ENCODE peak calls at places on chromosome 17, in six cellular contexts. F, L, Y, G, C and Q are unnamed samples.
A peak's percentile ranks its signal among the peaks of the same experiment; 100 is the strongest.

GRCh38 chr17:11610999-11611566 is 12.8 kb downstream of the DNAH9 start:
- DNase-seq in C (peak; percentile 82), G (no peak), L (no peak), Y (no peak), F (no peak), Q (no peak)

GRCh38 chr17:9522074-9522473 is 53.5 kb downstream of the STX8 start:
- DNase-seq in F (peak; percentile 25), Y (no peak), L (no peak), G (peak; percentile 75), C (peak; percentile 60), Q (no peak)

GRCh38 chr17:59371426-59372099 is 40.1 kb downstream of the YPEL2 start:
- DNase-seq in G (no peak), F (peak; percentile 14), Y (no peak), C (no peak), L (no peak), Q (peak; percentile 80)

GRCh38 chr17:76673729-76674128 is 30.2 kb upstream of the ST6GALNAC1 start:
- DNase-seq in Y (no peak), C (no peak), L (no peak), G (no peak), F (no peak), Q (no peak)

GRCh38 chr17:73902416-73903181 is 258.4 kb upstream of the SDK2 start:
- DNase-seq in F (no peak), Y (no peak), L (no peak), C (no peak), G (no peak), Q (peak; percentile 67)

GRCh38 chr17:62562656-62563055 is 64.8 kb upstream of the MRC2 start:
- DNase-seq in Y (no peak), F (peak; percentile 41), C (no peak), L (no peak), G (peak; percentile 78), Q (no peak)

GRCh38 chr17:35245196-35245486 is 2.3 kb downstream of the SLFN5 start:
- DNase-seq in L (no peak), Y (no peak), F (no peak), C (peak; percentile 44), G (peak; percentile 91), Q (no peak)

GRCh38 chr17:57484081-57484666 is 227.9 kb downstream of the MSI2 start:
- DNase-seq in C (no peak), F (no peak), L (no peak), G (no peak), Y (no peak), Q (no peak)

GRCh38 chr17:78724544-78724943 is 57.5 kb downstream of the CYTH1 start:
- DNase-seq in C (peak; percentile 53), L (no peak), G (no peak), Y (peak; percentile 64), F (peak; percentile 69), Q (no peak)

GRCh38 chr17:39484178-39484577 is 22.9 kb downstream of the CDK12 start:
- DNase-seq in C (no peak), Y (no peak), G (no peak), F (no peak), L (no peak), Q (no peak)

GRCh38 chr17:48052956-48053757 is 5.0 kb downstream of the NFE2L1 start:
- DNase-seq in L (peak; percentile 35), Y (no peak), G (peak; percentile 62), C (no peak), F (peak; percentile 87), Q (peak; percentile 81)

GRCh38 chr17:75736173-75736835 is 15.0 kb downstream of the ITGB4 start:
- DNase-seq in L (no peak), G (no peak), C (no peak), F (no peak), Y (no peak), Q (no peak)

GRCh38 chr17:21210411-21211076 is 3.4 kb downstream of the TMEM11 start:
- DNase-seq in F (no peak), L (no peak), Y (no peak), G (no peak), C (no peak), Q (no peak)

GRCh38 chr17:3976675-3977171 is 12.5 kb upstream of the ATP2A3 start:
- DNase-seq in F (peak; percentile 95), L (peak; percentile 95), C (no peak), Y (peak; percentile 93), G (no peak), Q (peak; percentile 83)

GRCh38 chr17:76414334-76415295 is 30.2 kb downstream of the SPHK1 start:
- DNase-seq in F (peak; percentile 72), Y (no peak), G (peak; percentile 81), L (peak; percentile 67), C (peak; percentile 27), Q (peak; percentile 85)

GRCh38 chr17:29862127-29862526 is 67.9 kb downstream of the SSH2 start:
- DNase-seq in Y (no peak), G (no peak), C (no peak), F (no peak), L (no peak), Q (no peak)

GRCh38 chr17:60747069-60747808 is 69.6 kb downstream of the BCAS3 start:
- DNase-seq in F (no peak), C (no peak), G (no peak), Y (no peak), L (no peak), Q (no peak)

GRCh38 chr17:3927628-3928010 is 11.4 kb upstream of the P2RX1 start:
- DNase-seq in F (no peak), C (no peak), Y (no peak), L (no peak), G (no peak), Q (peak; percentile 69)

GRCh38 chr17:45372325-45372869 is 55.6 kb upstream of the MAP3K14 start:
- DNase-seq in C (peak; percentile 34), Y (peak; percentile 45), G (peak; percentile 32), L (peak; percentile 23), F (no peak), Q (no peak)

GRCh38 chr17:64507418-64507766 is 615 bp downstream of the CEP95 start:
- DNase-seq in F (peak; percentile 56), L (no peak), C (peak; percentile 79), G (peak; percentile 79), Y (no peak), Q (no peak)

GRCh38 chr17:39996789-39997188 is 16.2 kb downstream of the PSMD3 start:
- DNase-seq in L (peak; percentile 75), Y (no peak), C (no peak), G (no peak), F (peak; percentile 70), Q (peak; percentile 84)

GRCh38 chr17:72460711-72461110 is 339.9 kb downstream of the SOX9 start:
- DNase-seq in L (no peak), F (peak; percentile 3), G (no peak), Y (no peak), C (no peak), Q (no peak)

GRCh38 chr17:72683506-72684404 is 408.7 kb downstream of the SLC39A11 start:
- DNase-seq in L (peak; percentile 74), Y (peak; percentile 70), G (peak; percentile 93), C (peak; percentile 68), F (peak; percentile 31), Q (no peak)

GRCh38 chr17:4782652-4783051 is 3.5 kb downstream of the VMO1 start:
- DNase-seq in L (peak; percentile 82), Y (no peak), G (no peak), F (no peak), C (no peak), Q (peak; percentile 69)

GRCh38 chr17:47844230-47844629 is 3.2 kb upstream of the SCRN2 start:
- DNase-seq in C (no peak), G (peak; percentile 56), F (peak; percentile 53), L (no peak), Y (no peak), Q (no peak)

GRCh38 chr17:35057332-35057915 is 6.1 kb downstream of the RFFL start:
- DNase-seq in F (no peak), G (no peak), C (no peak), L (no peak), Y (no peak), Q (no peak)

GRCh38 chr17:77140878-77141767 is at the start of gene SEC14L1:
- DNase-seq in L (peak; percentile 72), C (peak; percentile 85), G (peak; percentile 33), F (peak; percentile 67), Y (no peak), Q (peak; percentile 81)

GRCh38 chr17:48294989-48295892 is 134.8 kb downstream of the SKAP1 start:
- DNase-seq in L (no peak), G (peak; percentile 42), Y (no peak), C (no peak), F (no peak), Q (no peak)

GRCh38 chr17:64282753-64283080 is 19.7 kb upstream of the TEX2 start:
- DNase-seq in G (no peak), L (no peak), F (peak; percentile 4), C (no peak), Y (no peak), Q (no peak)

GRCh38 chr17:45318561-45319230 is 1.9 kb upstream of the MAP3K14 start:
- DNase-seq in L (no peak), G (no peak), F (no peak), C (no peak), Y (no peak), Q (no peak)

GRCh38 chr17:9283909-9284308 is 262.6 kb downstream of the NTN1 start:
- DNase-seq in G (no peak), L (no peak), Y (no peak), F (no peak), C (no peak), Q (no peak)

GRCh38 chr17:19016297-19016696 is 11.7 kb upstream of the FAM83G start:
- DNase-seq in G (no peak), C (no peak), F (no peak), Y (no peak), L (peak; percentile 44), Q (peak; percentile 7)
- H3K27me3 ChIP-seq in G (no peaks in the 10 kb centered on the region), C (no peaks in the 10 kb centered on the region), F (no peaks in the 10 kb centered on the region), Y (no peaks in the 10 kb centered on the region), L (no peaks in the 10 kb centered on the region), Q (no peaks in the 10 kb centered on the region)

DNA sequence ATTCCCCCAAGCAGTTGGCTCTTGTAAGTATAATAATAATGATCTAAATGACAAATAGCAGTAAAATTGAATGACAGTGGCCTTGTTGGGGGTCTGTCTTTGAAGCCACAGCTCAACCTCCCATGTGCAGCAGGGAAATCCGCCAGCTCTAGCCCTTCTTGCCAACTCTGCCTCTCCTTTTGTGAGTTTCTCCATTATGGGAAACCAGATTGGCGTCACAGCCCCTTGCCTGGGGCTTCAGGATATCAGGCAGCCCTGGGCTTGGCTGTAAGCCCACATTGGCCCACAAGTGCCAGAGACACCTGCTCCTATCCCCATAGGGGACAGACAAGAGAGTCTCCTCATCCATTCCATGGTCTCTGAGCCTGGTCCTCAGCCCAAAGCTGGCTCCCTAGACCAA is 70.4 kb upstream of the CACNG5 start:
- DNase-seq in G (no peak), C (no peak), Y (no peak), F (no peak), L (no peak), Q (no peak)
- H3K4me1 ChIP-seq in G (no peaks in the 10 kb centered on the region), C (no peaks in the 10 kb centered on the region), Y (no peaks in the 10 kb centered on the region), F (no peaks in the 10 kb centered on the region), L (no peaks in the 10 kb centered on the region), Q (no peaks in the 10 kb centered on the region)

GRCh38 chr17:43449470-43450202 is 34.1 kb upstream of the DHX8 start:
- DNase-seq in F (no peak), L (no peak), C (no peak), Y (no peak), G (no peak), Q (no peak)
- H3K27ac ChIP-seq in F (no peak overlapping the region), L (peak overlapping the region; percentile 74), C (no peak overlapping the region), Y (peak overlapping the region; percentile 40), G (no peak overlapping the region), Q (peak overlapping the region; percentile 45)

DNA sequence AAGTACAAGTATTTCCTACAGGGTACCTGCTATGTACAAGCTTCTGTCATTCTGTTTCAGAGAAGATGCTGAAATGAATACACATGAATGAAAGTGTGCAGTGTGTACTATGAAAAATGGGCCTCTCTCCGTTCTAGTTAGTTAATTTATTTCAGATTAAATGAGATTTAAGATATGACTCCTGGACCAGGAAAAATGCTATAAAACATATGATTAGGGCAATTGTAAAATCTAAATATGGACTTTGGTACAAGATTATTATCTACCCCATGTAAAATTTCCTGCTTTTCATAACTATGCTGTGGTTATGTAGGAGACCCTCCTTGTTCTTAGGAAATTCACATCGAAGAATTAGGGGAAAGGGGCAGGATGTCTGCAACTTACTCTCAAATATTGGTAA is 28.9 kb downstream of the MYO1D start:
- DNase-seq in G (no peak), L (no peak), Y (no peak), F (no peak), C (no peak), Q (no peak)
- H3K27me3 ChIP-seq in G (no peaks in the 10 kb centered on the region), L (no peaks in the 10 kb centered on the region), Y (no peaks in the 10 kb centered on the region), F (no peaks in the 10 kb centered on the region), C (no peaks in the 10 kb centered on the region), Q (no peaks in the 10 kb centered on the region)